ENCODE peak calls at places on chromosome 16, in nine cellular contexts. One of them, this sample, is unnamed.

GRCh38 chr16:69727916-69728270 is 1.5 kb upstream of the NQO1 start:
- DNase-seq in SK-N-SH: no peak
- DNase-seq in HL-60: no peak
- DNase-seq in HCT116: no peak
- DNase-seq in sigmoid colon: no peak
- DNase-seq in prostate gland: no peak
- DNase-seq in breast epithelium: peak; percentile 38
- DNase-seq in GM12878: no peak
- DNase-seq in transverse colon: no peak
- DNase-seq in this sample: no peak

GRCh38 chr16:64829678-64830077 is 292.2 kb downstream of the CDH11 start:
- DNase-seq in breast epithelium: no peak
- DNase-seq in HL-60: no peak
- DNase-seq in SK-N-SH: no peak
- DNase-seq in sigmoid colon: no peak
- DNase-seq in HCT116: no peak
- DNase-seq in prostate gland: no peak
- DNase-seq in transverse colon: no peak
- DNase-seq in GM12878: no peak
- DNase-seq in this sample: no peak

GRCh38 chr16:84582958-84583516 is 34.8 kb downstream of the COTL1 start:
- DNase-seq in GM12878: no peak
- DNase-seq in HCT116: no peak
- DNase-seq in HL-60: no peak
- DNase-seq in SK-N-SH: no peak
- DNase-seq in prostate gland: no peak
- DNase-seq in transverse colon: no peak
- DNase-seq in sigmoid colon: no peak
- DNase-seq in breast epithelium: peak; percentile 20
- DNase-seq in this sample: no peak

GRCh38 chr16:70416748-70417616 is 21.9 kb downstream of the ST3GAL2 start:
- DNase-seq in GM12878: no peak
- DNase-seq in breast epithelium: no peak
- DNase-seq in transverse colon: peak; percentile 62
- DNase-seq in SK-N-SH: no peak
- DNase-seq in sigmoid colon: no peak
- DNase-seq in prostate gland: no peak
- DNase-seq in HCT116: no peak
- DNase-seq in HL-60: no peak
- DNase-seq in this sample: no peak

GRCh38 chr16:84482001-84482891 is 22.2 kb downstream of the MEAK7 start:
- DNase-seq in sigmoid colon: no peak
- DNase-seq in transverse colon: no peak
- DNase-seq in HCT116: no peak
- DNase-seq in SK-N-SH: peak; percentile 66
- DNase-seq in HL-60: peak; percentile 0
- DNase-seq in GM12878: no peak
- DNase-seq in prostate gland: no peak
- DNase-seq in breast epithelium: no peak
- DNase-seq in this sample: no peak

GRCh38 chr16:69270395-69270794 is 40.8 kb upstream of the VPS4A start:
- DNase-seq in sigmoid colon: no peak
- DNase-seq in breast epithelium: no peak
- DNase-seq in HL-60: peak; percentile 18
- DNase-seq in SK-N-SH: no peak
- DNase-seq in GM12878: no peak
- DNase-seq in HCT116: no peak
- DNase-seq in transverse colon: no peak
- DNase-seq in prostate gland: no peak
- DNase-seq in this sample: no peak

GRCh38 chr16:526181-527014 is 1.1 kb upstream of the CAPN15 start:
- DNase-seq in sigmoid colon: peak; percentile 77
- DNase-seq in HCT116: no peak
- DNase-seq in HL-60: peak; percentile 20
- DNase-seq in SK-N-SH: no peak
- DNase-seq in transverse colon: peak; percentile 43
- DNase-seq in breast epithelium: peak; percentile 40
- DNase-seq in GM12878: no peak
- DNase-seq in prostate gland: no peak
- DNase-seq in this sample: no peak

GRCh38 chr16:745739-746138 is 4.9 kb upstream of the CIAO3 start:
- DNase-seq in breast epithelium: no peak
- DNase-seq in sigmoid colon: no peak
- DNase-seq in GM12878: no peak
- DNase-seq in transverse colon: no peak
- DNase-seq in prostate gland: no peak
- DNase-seq in HL-60: no peak
- DNase-seq in SK-N-SH: peak; percentile 81
- DNase-seq in HCT116: no peak
- DNase-seq in this sample: peak; percentile 75

GRCh38 chr16:81190667-81191066 is 47.8 kb upstream of the BCO1 start:
- DNase-seq in transverse colon: no peak
- DNase-seq in HCT116: no peak
- DNase-seq in HL-60: no peak
- DNase-seq in breast epithelium: no peak
- DNase-seq in sigmoid colon: no peak
- DNase-seq in GM12878: no peak
- DNase-seq in prostate gland: no peak
- DNase-seq in SK-N-SH: no peak
- DNase-seq in this sample: no peak

GRCh38 chr16:4689864-4690704 is 3.3 kb upstream of the NUDT16L1 start:
- DNase-seq in breast epithelium: no peak
- DNase-seq in HL-60: no peak
- DNase-seq in HCT116: no peak
- DNase-seq in sigmoid colon: peak; percentile 66
- DNase-seq in GM12878: no peak
- DNase-seq in SK-N-SH: peak; percentile 4
- DNase-seq in prostate gland: no peak
- DNase-seq in transverse colon: no peak
- DNase-seq in this sample: no peak
- TF ChIP-seq POLR2AphosphoS5 in breast epithelium: no peak
- TF ChIP-seq POLR2AphosphoS5 in HL-60: peak; percentile 46
- TF ChIP-seq POLR2AphosphoS5 in HCT116: no peak
- TF ChIP-seq POLR2AphosphoS5 in sigmoid colon: no peak
- TF ChIP-seq POLR2AphosphoS5 in GM12878: no peak
- TF ChIP-seq POLR2AphosphoS5 in SK-N-SH: no peak
- TF ChIP-seq POLR2AphosphoS5 in prostate gland: no peak
- TF ChIP-seq POLR2AphosphoS5 in transverse colon: no peak
- TF ChIP-seq POLR2AphosphoS5 in this sample: peak; percentile 73

DNA sequence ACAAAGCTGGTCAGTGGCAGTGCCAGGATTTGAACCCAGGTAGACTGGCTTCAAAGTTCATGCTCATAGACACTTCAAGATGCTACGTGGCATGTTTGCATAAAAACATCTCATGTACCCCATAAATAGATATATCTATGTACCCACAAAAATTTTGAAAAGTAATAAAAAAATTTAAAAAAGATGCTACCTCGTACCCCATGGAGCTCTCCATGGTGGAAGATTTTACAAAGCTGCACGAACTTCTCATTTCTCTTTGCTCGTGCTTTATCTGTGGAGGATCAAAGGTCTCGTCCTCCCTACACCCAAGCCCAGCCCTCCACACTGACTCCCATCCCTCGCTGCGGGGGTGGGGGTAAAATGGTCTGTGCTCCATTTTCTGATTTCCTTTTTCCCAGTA is 135.5 kb downstream of the HAPSTR1 start:
- DNase-seq in HL-60: no peak
- DNase-seq in GM12878: no peak
- DNase-seq in sigmoid colon: no peak
- DNase-seq in breast epithelium: no peak
- DNase-seq in transverse colon: no peak
- DNase-seq in HCT116: no peak
- DNase-seq in SK-N-SH: no peak
- DNase-seq in prostate gland: no peak
- DNase-seq in this sample: no peak
- TF ChIP-seq POLR2AphosphoS5 in HL-60: no peak
- TF ChIP-seq POLR2AphosphoS5 in GM12878: no peak
- TF ChIP-seq POLR2AphosphoS5 in sigmoid colon: no peak
- TF ChIP-seq POLR2AphosphoS5 in breast epithelium: no peak
- TF ChIP-seq POLR2AphosphoS5 in transverse colon: no peak
- TF ChIP-seq POLR2AphosphoS5 in HCT116: no peak
- TF ChIP-seq POLR2AphosphoS5 in SK-N-SH: no peak
- TF ChIP-seq POLR2AphosphoS5 in prostate gland: no peak
- TF ChIP-seq POLR2AphosphoS5 in this sample: no peak

DNA sequence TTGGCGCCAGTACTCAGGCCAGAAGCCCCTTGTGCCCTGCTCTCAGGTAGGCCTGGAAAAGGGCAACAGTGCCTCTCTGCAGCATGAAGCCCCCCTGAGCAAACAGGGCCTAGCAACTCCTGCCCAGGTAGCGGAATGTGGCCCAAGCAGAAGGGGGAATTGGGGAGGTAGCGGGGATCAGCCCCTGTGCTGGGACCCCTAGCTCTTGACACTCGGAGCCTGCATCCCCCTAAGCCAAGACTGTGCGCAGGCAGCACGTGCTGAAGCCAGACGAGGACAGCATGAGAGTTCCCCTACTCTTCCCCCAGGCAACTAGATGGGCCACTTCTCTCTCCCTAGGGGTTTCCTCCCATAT is 823 bp upstream of the CD2BP2 start:
- DNase-seq in HCT116: no peak
- DNase-seq in SK-N-SH: peak; percentile 41
- DNase-seq in sigmoid colon: no peak
- DNase-seq in breast epithelium: no peak
- DNase-seq in transverse colon: no peak
- DNase-seq in HL-60: no peak
- DNase-seq in GM12878: no peak
- DNase-seq in prostate gland: no peak
- DNase-seq in this sample: no peak
- TF ChIP-seq POLR2AphosphoS5 in HCT116: peak; percentile 27
- TF ChIP-seq POLR2AphosphoS5 in SK-N-SH: no peak
- TF ChIP-seq POLR2AphosphoS5 in sigmoid colon: no peak
- TF ChIP-seq POLR2AphosphoS5 in breast epithelium: no peak
- TF ChIP-seq POLR2AphosphoS5 in transverse colon: no peak
- TF ChIP-seq POLR2AphosphoS5 in HL-60: no peak
- TF ChIP-seq POLR2AphosphoS5 in GM12878: no peak
- TF ChIP-seq POLR2AphosphoS5 in prostate gland: no peak
- TF ChIP-seq POLR2AphosphoS5 in this sample: no peak

GRCh38 chr16:6189216-6189615 is 1091.6 kb upstream of the EEF2KMT start:
- DNase-seq in HCT116: no peak
- DNase-seq in breast epithelium: no peak
- DNase-seq in transverse colon: no peak
- DNase-seq in HL-60: no peak
- DNase-seq in GM12878: no peak
- DNase-seq in sigmoid colon: no peak
- DNase-seq in prostate gland: no peak
- DNase-seq in SK-N-SH: no peak
- DNase-seq in this sample: no peak

GRCh38 chr16:6193718-6194117 is 1096.1 kb upstream of the EEF2KMT start:
- DNase-seq in HCT116: no peak
- DNase-seq in sigmoid colon: no peak
- DNase-seq in prostate gland: no peak
- DNase-seq in SK-N-SH: no peak
- DNase-seq in breast epithelium: no peak
- DNase-seq in transverse colon: no peak
- DNase-seq in GM12878: no peak
- DNase-seq in HL-60: no peak
- DNase-seq in this sample: no peak

GRCh38 chr16:6195966-6196365 is 1098.4 kb upstream of the EEF2KMT start:
- DNase-seq in prostate gland: no peak
- DNase-seq in sigmoid colon: no peak
- DNase-seq in SK-N-SH: no peak
- DNase-seq in HCT116: no peak
- DNase-seq in GM12878: no peak
- DNase-seq in transverse colon: no peak
- DNase-seq in HL-60: no peak
- DNase-seq in breast epithelium: no peak
- DNase-seq in this sample: no peak

GRCh38 chr16:6190756-6191155 is 1093.2 kb upstream of the EEF2KMT start:
- DNase-seq in sigmoid colon: no peak
- DNase-seq in GM12878: no peak
- DNase-seq in HL-60: no peak
- DNase-seq in HCT116: no peak
- DNase-seq in prostate gland: no peak
- DNase-seq in breast epithelium: no peak
- DNase-seq in SK-N-SH: no peak
- DNase-seq in transverse colon: no peak
- DNase-seq in this sample: no peak
- TF ChIP-seq POLR2AphosphoS5 in sigmoid colon: no peak
- TF ChIP-seq POLR2AphosphoS5 in GM12878: no peak
- TF ChIP-seq POLR2AphosphoS5 in HL-60: no peak
- TF ChIP-seq POLR2AphosphoS5 in HCT116: no peak
- TF ChIP-seq POLR2AphosphoS5 in prostate gland: no peak
- TF ChIP-seq POLR2AphosphoS5 in breast epithelium: no peak
- TF ChIP-seq POLR2AphosphoS5 in SK-N-SH: no peak
- TF ChIP-seq POLR2AphosphoS5 in transverse colon: no peak
- TF ChIP-seq POLR2AphosphoS5 in this sample: no peak

DNA sequence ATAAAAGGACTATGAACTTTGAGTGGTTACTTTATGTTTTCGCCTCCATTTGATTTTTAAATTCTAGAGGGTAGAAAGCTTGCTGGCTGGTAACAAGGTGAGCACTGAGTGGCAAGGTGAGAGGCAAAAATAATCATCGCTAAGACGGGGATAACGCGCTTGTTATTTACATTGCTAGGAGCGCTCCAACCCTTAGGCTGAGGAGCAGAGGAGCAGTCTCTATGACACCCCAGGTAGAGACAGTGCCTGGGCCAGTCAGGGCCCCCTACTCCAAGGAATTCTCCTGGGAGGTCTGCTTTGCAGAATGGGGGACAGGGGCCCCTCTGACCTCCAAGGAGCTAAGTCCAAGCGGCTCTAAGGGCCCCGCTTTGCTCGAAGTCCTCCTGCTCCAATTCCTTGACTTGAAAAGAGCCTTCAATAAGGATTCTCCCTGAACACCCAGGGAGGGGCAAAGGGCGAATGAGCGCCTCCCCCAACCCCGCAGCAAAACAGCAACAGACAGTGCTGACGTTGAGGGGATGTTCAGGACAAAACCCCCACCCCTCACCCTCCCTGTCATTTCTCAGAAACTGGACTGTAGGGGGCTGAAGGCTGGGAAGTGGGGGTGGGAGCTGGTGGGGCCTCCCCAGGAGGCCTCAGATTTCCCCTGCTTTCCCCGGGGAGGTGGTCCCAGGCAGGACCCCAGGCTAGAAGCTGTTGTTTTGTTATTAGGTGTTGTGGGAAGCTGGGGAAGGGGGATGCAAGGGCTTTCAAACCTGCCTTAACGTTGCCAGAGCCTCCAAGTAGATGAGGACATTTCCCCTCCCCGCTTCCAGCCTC is 10.2 kb upstream of the FOXF1 start:
- DNase-seq in prostate gland: no peak
- DNase-seq in SK-N-SH: no peak
- DNase-seq in sigmoid colon: peak; percentile 83
- DNase-seq in GM12878: no peak
- DNase-seq in HL-60: no peak
- DNase-seq in transverse colon: no peak
- DNase-seq in HCT116: no peak
- DNase-seq in breast epithelium: no peak
- DNase-seq in this sample: no peak
- TF ChIP-seq POLR2AphosphoS5 in prostate gland: no peak
- TF ChIP-seq POLR2AphosphoS5 in SK-N-SH: no peak
- TF ChIP-seq POLR2AphosphoS5 in sigmoid colon: peak; percentile 72
- TF ChIP-seq POLR2AphosphoS5 in GM12878: no peak
- TF ChIP-seq POLR2AphosphoS5 in HL-60: no peak
- TF ChIP-seq POLR2AphosphoS5 in transverse colon: peak; percentile 17
- TF ChIP-seq POLR2AphosphoS5 in HCT116: no peak
- TF ChIP-seq POLR2AphosphoS5 in breast epithelium: no peak
- TF ChIP-seq POLR2AphosphoS5 in this sample: no peak

This sample was measured in GM12891.